ENCODE peak calls at places on chromosome 18, in nine cellular contexts. E is Panc1; Y is NCI-H2171; P is GM03348; Z is left cardiac atrium; D is activated gamma-delta T cell treated with anti-CD3 and anti-CD28 coated beads, Interleukin-2, amount 50 U/mL, for 16 hours; U is iPS DF 19.7; K is anterior cingulate cortex; I is GM04504. C is an unnamed sample.

GRCh38 chr18:36409779-36410178 is 112.3 kb downstream of the FHOD3 start:
- DNase-seq in E (no peak), Y (no peak), P (no peak), Z (no peak), D (no peak), U (no peak), K (no peak), I (no peak), C (no peak)

GRCh38 chr18:31156831-31157763 is 5.6 kb downstream of the DSC1 start:
- DNase-seq in E (no peak), Y (no peak), P (no peak), Z (no peak), D (no peak), U (no peak), K (no peak), I (no peak), C (no peak)

GRCh38 chr18:55856679-55857078 is 268.7 kb upstream of the TCF4 start:
- DNase-seq in E (no peak), Y (no peak), P (no peak), Z (no peak), D (no peak), U (no peak), K (no peak), I (no peak), C (no peak)

GRCh38 chr18:80171190-80171872 is 62.3 kb downstream of the ADNP2 start:
- DNase-seq in E (no peak), Y (no peak), P (peak; percentile 82), Z (peak; percentile 62), D (peak; percentile 31), U (no peak), K (no peak), I (no peak), C (no peak)

GRCh38 chr18:52716926-52717325 is 376.9 kb downstream of the DCC start:
- DNase-seq in E (no peak), Y (no peak), P (peak; percentile 5), Z (peak; percentile 16), D (no peak), U (no peak), K (peak; percentile 3), I (no peak), C (no peak)

GRCh38 chr18:13377496-13377895 is 158.9 kb downstream of the LDLRAD4 start:
- DNase-seq in E (no peak), Y (no peak), P (no peak), Z (no peak), D (no peak), U (no peak), K (no peak), I (no peak), C (no peak)

GRCh38 chr18:75154997-75155396 is 53.9 kb downstream of the PTGR3 start:
- DNase-seq in E (no peak), Y (no peak), P (no peak), Z (no peak), D (no peak), U (no peak), K (no peak), I (no peak), C (no peak)

GRCh38 chr18:53698907-53699306 is 525.6 kb downstream of the MBD2 start:
- DNase-seq in E (no peak), Y (peak; percentile 72), P (peak; percentile 73), Z (peak; percentile 14), D (no peak), U (no peak), K (peak; percentile 2), I (peak; percentile 28), C (peak; percentile 20)

GRCh38 chr18:79950440-79951341 is 762 bp downstream of the SLC66A2 start:
- DNase-seq in E (no peak), Y (no peak), P (peak; percentile 71), Z (no peak), D (no peak), U (no peak), K (no peak), I (no peak), C (no peak)

GRCh38 chr18:51164327-51165290 is 32.9 kb downstream of the MEX3C start:
- DNase-seq in E (no peak), Y (no peak), P (peak; percentile 15), Z (no peak), D (no peak), U (peak; percentile 35), K (no peak), I (no peak), C (peak; percentile 43)

GRCh38 chr18:76621184-76621583 is 126.1 kb upstream of the ZNF516 start:
- DNase-seq in E (no peak), Y (no peak), P (no peak), Z (no peak), D (no peak), U (no peak), K (no peak), I (no peak), C (no peak)

GRCh38 chr18:4068552-4069158 is 386.5 kb downstream of the DLGAP1 start:
- DNase-seq in E (peak; percentile 15), Y (peak; percentile 17), P (peak; percentile 71), Z (no peak), D (no peak), U (peak; percentile 56), K (peak; percentile 3), I (peak; percentile 10), C (peak; percentile 32)

GRCh38 chr18:13051950-13052349 is 60.8 kb downstream of the CEP192 start:
- DNase-seq in E (no peak), Y (no peak), P (no peak), Z (no peak), D (no peak), U (no peak), K (no peak), I (no peak), C (no peak)

GRCh38 chr18:9914334-9914583 is 443 bp downstream of the VAPA start:
- DNase-seq in E (no peak), Y (no peak), P (no peak), Z (no peak), D (no peak), U (no peak), K (no peak), I (no peak), C (no peak)

GRCh38 chr18:24114924-24115549 is 23.8 kb upstream of the CABYR start:
- DNase-seq in E (no peak), Y (no peak), P (no peak), Z (no peak), D (no peak), U (no peak), K (no peak), I (no peak), C (no peak)

GRCh38 chr18:36934884-36935283 is 106.0 kb downstream of the KIAA1328 start:
- DNase-seq in E (no peak), Y (no peak), P (peak; percentile 27), Z (no peak), D (no peak), U (no peak), K (no peak), I (peak; percentile 66), C (no peak)

GRCh38 chr18:61025596-61025995 is 307.6 kb upstream of the CDH20 start:
- DNase-seq in E (no peak), Y (no peak), P (no peak), Z (no peak), D (no peak), U (no peak), K (no peak), I (no peak), C (no peak)

GRCh38 chr18:4639628-4640310 is 184.7 kb upstream of the DLGAP1 start:
- DNase-seq in E (no peak), Y (no peak), P (no peak), Z (no peak), D (no peak), U (no peak), K (no peak), I (no peak), C (no peak)

GRCh38 chr18:61896767-61897166 is 4.0 kb upstream of the RNF152 start:
- DNase-seq in E (no peak), Y (no peak), P (peak; percentile 33), Z (no peak), D (no peak), U (no peak), K (no peak), I (peak; percentile 69), C (no peak)

GRCh38 chr18:63213331-63213900 is 106.2 kb downstream of the BCL2 start:
- DNase-seq in E (no peak), Y (no peak), P (no peak), Z (no peak), D (no peak), U (no peak), K (no peak), I (no peak), C (no peak)

GRCh38 chr18:41146301-41146700 is 808.7 kb upstream of the PIK3C3 start:
- DNase-seq in E (no peak), Y (no peak), P (no peak), Z (no peak), D (no peak), U (no peak), K (no peak), I (no peak), C (no peak)